ENCODE peak calls at places on chromosome 16, in four cellular contexts. One of them, this sample, is unnamed.

GRCh38 chr16:67198238-67198734 is 645 bp upstream of the ELMO3 start:
- DNase-seq in HCT116: peak; percentile 64
- DNase-seq in SK-N-SH: peak; percentile 81
- DNase-seq in H1: no peak
- DNase-seq in this sample: no peak

GRCh38 chr16:10984509-10984908 is 40.1 kb downstream of the CLEC16A start:
- DNase-seq in HCT116: no peak
- DNase-seq in SK-N-SH: no peak
- DNase-seq in H1: no peak
- DNase-seq in this sample: no peak

GRCh38 chr16:66030036-66030435 is 336.5 kb upstream of the CDH5 start:
- DNase-seq in HCT116: no peak
- DNase-seq in H1: no peak
- DNase-seq in SK-N-SH: no peak
- DNase-seq in this sample: no peak

GRCh38 chr16:67199011-67199807 is at the start of gene ELMO3:
- DNase-seq in H1: no peak
- DNase-seq in HCT116: no peak
- DNase-seq in SK-N-SH: peak; percentile 72
- DNase-seq in this sample: no peak

GRCh38 chr16:29820271-29820701 is at the start of gene MVP:
- DNase-seq in HCT116: no peak
- DNase-seq in SK-N-SH: peak; percentile 72
- DNase-seq in H1: no peak
- DNase-seq in this sample: no peak

GRCh38 chr16:22235839-22236745 is 30.0 kb downstream of the EEF2K start:
- DNase-seq in SK-N-SH: no peak
- DNase-seq in H1: no peak
- DNase-seq in HCT116: no peak
- DNase-seq in this sample: no peak

GRCh38 chr16:74570412-74571301 is 36.3 kb downstream of the GLG1 start:
- DNase-seq in H1: no peak
- DNase-seq in HCT116: no peak
- DNase-seq in SK-N-SH: no peak
- DNase-seq in this sample: no peak

GRCh38 chr16:22659933-22660332 is 149.2 kb downstream of the NPIPB5 start:
- DNase-seq in H1: no peak
- DNase-seq in SK-N-SH: no peak
- DNase-seq in HCT116: no peak
- DNase-seq in this sample: no peak

GRCh38 chr16:60740033-60740696 is 1296.1 kb downstream of the CDH8 start:
- DNase-seq in SK-N-SH: no peak
- DNase-seq in H1: no peak
- DNase-seq in HCT116: no peak
- DNase-seq in this sample: no peak

GRCh38 chr16:53061701-53062159 is 6.9 kb downstream of the CHD9 start:
- DNase-seq in H1: no peak
- DNase-seq in SK-N-SH: no peak
- DNase-seq in HCT116: no peak
- DNase-seq in this sample: no peak

GRCh38 chr16:67529639-67530012 is 997 bp downstream of the RIPOR1 start:
- DNase-seq in H1: no peak
- DNase-seq in HCT116: no peak
- DNase-seq in SK-N-SH: peak; percentile 67
- DNase-seq in this sample: no peak

GRCh38 chr16:75462804-75463203 is 1.7 kb downstream of the TMEM170A start:
- DNase-seq in H1: no peak
- DNase-seq in SK-N-SH: no peak
- DNase-seq in HCT116: no peak
- DNase-seq in this sample: no peak

GRCh38 chr16:30430428-30430970 is 669 bp upstream of the DCTPP1 start:
- DNase-seq in H1: no peak
- DNase-seq in SK-N-SH: peak; percentile 66
- DNase-seq in HCT116: no peak
- DNase-seq in this sample: no peak

GRCh38 chr16:58931436-58931835 is 197.3 kb upstream of the GOT2 start:
- DNase-seq in HCT116: no peak
- DNase-seq in SK-N-SH: no peak
- DNase-seq in H1: no peak
- DNase-seq in this sample: no peak

GRCh38 chr16:68539704-68540370 is 746 bp downstream of the ZFP90 start:
- DNase-seq in HCT116: no peak
- DNase-seq in SK-N-SH: no peak
- DNase-seq in H1: no peak
- DNase-seq in this sample: no peak

GRCh38 chr16:30018731-30019158 is 4.3 kb upstream of the C16orf92 start:
- DNase-seq in H1: no peak
- DNase-seq in SK-N-SH: no peak
- DNase-seq in HCT116: no peak
- DNase-seq in this sample: no peak

GRCh38 chr16:8569650-8570338 is 20.5 kb downstream of the TMEM114 start:
- DNase-seq in H1: no peak
- DNase-seq in SK-N-SH: no peak
- DNase-seq in HCT116: no peak
- DNase-seq in this sample: no peak

GRCh38 chr16:81907681-81908080 is 103.6 kb downstream of the SDR42E1 start:
- DNase-seq in SK-N-SH: no peak
- DNase-seq in HCT116: no peak
- DNase-seq in H1: no peak
- DNase-seq in this sample: no peak

GRCh38 chr16:51500306-51500705 is 349.2 kb upstream of the SALL1 start:
- DNase-seq in HCT116: no peak
- DNase-seq in SK-N-SH: no peak
- DNase-seq in H1: no peak
- DNase-seq in this sample: no peak

GRCh38 chr16:28930652-28931051 is 1.1 kb upstream of the CD19 start:
- DNase-seq in HCT116: no peak
- DNase-seq in SK-N-SH: no peak
- DNase-seq in H1: no peak
- DNase-seq in this sample: no peak

GRCh38 chr16:54936979-54937672 is 6.5 kb downstream of the IRX5 start:
- DNase-seq in HCT116: no peak
- DNase-seq in H1: no peak
- DNase-seq in SK-N-SH: no peak
- DNase-seq in this sample: no peak

GRCh38 chr16:10009691-10010090 is 172.5 kb downstream of the GRIN2A start:
- DNase-seq in H1: no peak
- DNase-seq in HCT116: no peak
- DNase-seq in SK-N-SH: no peak
- DNase-seq in this sample: no peak

GRCh38 chr16:84406006-84406963 is 37.9 kb downstream of the ATP2C2 start:
- DNase-seq in HCT116: no peak
- DNase-seq in H1: no peak
- DNase-seq in SK-N-SH: peak; percentile 78
- DNase-seq in this sample: no peak

GRCh38 chr16:359067-359763 is 6.7 kb upstream of the AXIN1 start:
- DNase-seq in H1: no peak
- DNase-seq in HCT116: no peak
- DNase-seq in SK-N-SH: no peak
- DNase-seq in this sample: no peak

GRCh38 chr16:89453662-89454321 is 36.6 kb downstream of the ANKRD11 start:
- DNase-seq in SK-N-SH: no peak
- DNase-seq in H1: no peak
- DNase-seq in HCT116: no peak
- DNase-seq in this sample: no peak

GRCh38 chr16:84138824-84139627 is 6.0 kb downstream of the HSDL1 start:
- DNase-seq in HCT116: peak; percentile 54
- DNase-seq in H1: no peak
- DNase-seq in SK-N-SH: no peak
- DNase-seq in this sample: no peak

GRCh38 chr16:80387308-80387921 is 153.4 kb upstream of the DYNLRB2 start:
- DNase-seq in H1: no peak
- DNase-seq in HCT116: no peak
- DNase-seq in SK-N-SH: no peak
- DNase-seq in this sample: no peak

GRCh38 chr16:27317738-27318398 is 4.1 kb downstream of the IL4R start:
- DNase-seq in SK-N-SH: no peak
- DNase-seq in HCT116: no peak
- DNase-seq in H1: no peak
- DNase-seq in this sample: no peak

GRCh38 chr16:14301150-14302030 is 230.3 kb downstream of the MRTFB start:
- DNase-seq in H1: no peak
- DNase-seq in HCT116: no peak
- DNase-seq in SK-N-SH: peak; percentile 58
- DNase-seq in this sample: no peak

GRCh38 chr16:11320170-11320569 is 25.1 kb upstream of the RMI2 start:
- DNase-seq in SK-N-SH: no peak
- DNase-seq in HCT116: no peak
- DNase-seq in H1: no peak
- DNase-seq in this sample: no peak

GRCh38 chr16:50261707-50262235 is 4.6 kb upstream of the ADCY7 start:
- DNase-seq in HCT116: no peak
- DNase-seq in SK-N-SH: no peak
- DNase-seq in H1: no peak
- DNase-seq in this sample: no peak

GRCh38 chr16:75028544-75028943 is 29.7 kb downstream of the ZNRF1 start:
- DNase-seq in H1: no peak
- DNase-seq in HCT116: no peak
- DNase-seq in SK-N-SH: no peak
- DNase-seq in this sample: no peak

GRCh38 chr16:11100239-11100750 is 155.7 kb downstream of the SOCS1 start:
- DNase-seq in HCT116: peak; percentile 23
- DNase-seq in SK-N-SH: no peak
- DNase-seq in H1: peak; percentile 23
- DNase-seq in this sample: peak; percentile 78

GRCh38 chr16:11604783-11605563 is 18.3 kb upstream of the LITAF start:
- DNase-seq in SK-N-SH: no peak
- DNase-seq in H1: no peak
- DNase-seq in HCT116: no peak
- DNase-seq in this sample: no peak

DNA sequence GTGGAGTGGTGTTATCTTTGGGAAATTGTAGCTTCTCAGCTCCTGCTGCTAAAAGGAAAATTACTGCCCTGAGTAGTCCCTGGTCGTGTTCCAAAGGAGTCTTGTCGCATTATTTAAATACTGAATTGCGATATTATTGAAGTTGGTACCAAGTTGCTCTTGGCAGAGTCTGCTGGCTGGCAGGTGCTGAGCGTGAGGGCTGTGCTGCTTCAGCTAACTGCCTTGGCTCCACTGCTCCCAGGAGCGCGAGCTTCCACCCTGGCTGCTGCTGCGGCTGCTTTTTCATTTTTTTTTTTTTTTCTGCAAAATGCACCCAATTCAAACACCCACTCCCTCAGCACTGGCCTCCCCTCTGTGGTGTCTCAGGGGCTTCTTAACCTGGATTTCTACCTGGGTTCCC is 289.8 kb downstream of the MAF start:
- DNase-seq in SK-N-SH: no peak
- DNase-seq in H1: no peak
- DNase-seq in HCT116: no peak
- DNase-seq in this sample: no peak
- TF ChIP-seq YY1 in SK-N-SH: no peak
- TF ChIP-seq YY1 in H1: no peak
- TF ChIP-seq YY1 in HCT116: no peak
- TF ChIP-seq YY1 in this sample: no peak

DNA sequence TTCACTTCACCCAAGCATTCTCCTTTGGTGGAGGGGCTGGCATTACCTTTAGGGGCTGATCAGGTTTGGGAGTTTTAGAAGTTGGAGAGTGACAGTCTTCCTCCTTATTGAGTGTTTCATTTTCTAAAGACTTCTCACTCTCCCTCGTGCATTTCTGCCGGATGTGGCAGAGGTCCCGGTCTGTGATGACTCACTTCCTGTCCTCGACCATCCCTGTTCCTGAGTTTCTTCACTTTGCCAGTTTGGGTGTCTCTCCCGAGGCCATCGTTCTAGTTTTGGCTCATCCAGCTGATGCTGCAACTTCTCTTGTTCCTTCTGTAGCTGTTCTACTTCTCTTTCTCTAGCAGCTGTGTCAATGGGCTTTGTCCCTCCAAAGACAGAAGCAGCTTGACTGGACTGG is 104.3 kb downstream of the PHKB start:
- DNase-seq in H1: no peak
- DNase-seq in HCT116: no peak
- DNase-seq in SK-N-SH: no peak
- DNase-seq in this sample: no peak
- TF ChIP-seq YY1 in H1: no peak
- TF ChIP-seq YY1 in HCT116: no peak
- TF ChIP-seq YY1 in SK-N-SH: no peak
- TF ChIP-seq YY1 in this sample: no peak

GRCh38 chr16:31435341-31436220 is 7.0 kb downstream of the ZNF843 start:
- DNase-seq in HCT116: no peak
- DNase-seq in H1: no peak
- DNase-seq in SK-N-SH: no peak
- DNase-seq in this sample: no peak
- TF ChIP-seq YY1 in HCT116: no peak
- TF ChIP-seq YY1 in H1: no peak
- TF ChIP-seq YY1 in SK-N-SH: no peak
- TF ChIP-seq YY1 in this sample: no peak

GRCh38 chr16:1613728-1614225 is 1.6 kb downstream of the CRAMP1 start:
- DNase-seq in H1: no peak
- DNase-seq in HCT116: no peak
- DNase-seq in SK-N-SH: no peak
- DNase-seq in this sample: no peak
- TF ChIP-seq YY1 in H1: no peak
- TF ChIP-seq YY1 in HCT116: no peak
- TF ChIP-seq YY1 in SK-N-SH: no peak
- TF ChIP-seq YY1 in this sample: no peak

GRCh38 chr16:24954137-24954536 is 61.0 kb downstream of the ARHGAP17 start:
- DNase-seq in HCT116: no peak
- DNase-seq in H1: no peak
- DNase-seq in SK-N-SH: no peak
- DNase-seq in this sample: no peak
- TF ChIP-seq YY1 in HCT116: no peak
- TF ChIP-seq YY1 in H1: no peak
- TF ChIP-seq YY1 in SK-N-SH: no peak
- TF ChIP-seq YY1 in this sample: no peak

DNA sequence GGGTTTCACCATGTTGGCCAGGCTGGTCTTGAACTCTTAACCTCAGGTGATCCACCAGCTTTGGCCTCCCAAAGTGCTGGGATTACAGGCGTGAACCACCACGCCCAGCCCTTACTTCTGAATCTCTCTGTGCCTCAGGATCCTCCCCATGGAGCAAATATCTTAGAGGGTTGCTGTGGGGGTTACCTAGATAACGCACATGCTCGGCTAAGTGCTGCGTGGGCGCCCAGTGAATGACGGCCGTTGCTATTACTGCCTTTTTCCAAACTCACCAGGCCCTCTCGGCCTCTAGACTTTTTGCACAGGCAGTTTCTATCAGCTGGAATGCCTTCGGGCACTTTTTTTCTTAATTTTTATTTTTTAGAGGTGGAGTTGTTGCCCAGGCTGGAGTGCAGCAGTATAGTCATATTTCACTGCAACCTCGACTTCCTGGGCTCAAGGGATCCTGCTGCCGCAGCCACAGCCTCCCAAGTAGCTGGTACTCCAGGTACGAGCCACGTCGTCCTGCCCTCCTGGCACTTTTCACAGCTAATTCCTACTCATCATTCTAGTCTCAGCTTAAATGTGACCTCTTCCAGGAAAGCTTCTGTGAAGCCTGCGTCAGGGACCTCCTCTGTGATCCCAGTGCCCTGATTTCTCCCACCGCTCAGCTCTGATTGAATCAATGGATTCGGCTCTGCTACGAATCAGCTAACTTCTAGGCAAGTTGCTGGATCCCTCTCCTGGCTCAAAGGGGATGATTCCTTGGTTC is 8.6 kb downstream of the CCDC102A start:
- DNase-seq in H1: no peak
- DNase-seq in SK-N-SH: peak; percentile 14
- DNase-seq in HCT116: no peak
- DNase-seq in this sample: no peak
- TF ChIP-seq YY1 in H1: no peak
- TF ChIP-seq YY1 in SK-N-SH: no peak
- TF ChIP-seq YY1 in HCT116: no peak
- TF ChIP-seq YY1 in this sample: no peak

GRCh38 chr16:63157818-63158217 is 1121.6 kb upstream of the CDH8 start:
- DNase-seq in SK-N-SH: no peak
- DNase-seq in HCT116: no peak
- DNase-seq in H1: no peak
- DNase-seq in this sample: no peak
- TF ChIP-seq YY1 in SK-N-SH: no peak
- TF ChIP-seq YY1 in HCT116: no peak
- TF ChIP-seq YY1 in H1: no peak
- TF ChIP-seq YY1 in this sample: no peak

This sample was measured in NT2/D1.